ENCODE peak calls at places on chromosomes 7 and 10, in ten cellular contexts. J is GF-D8; T is pancreas; I is activated effector memory CD4-positive, alpha-beta T cell treated with anti-CD3 and anti-CD28 coated beads, Interleukin-2, amount 50 U/mL, for 16 hours; P is amniotic epithelial cell; O is left lung; K is GM20000; A is prostate gland; G is GDM1; C is IMR-90. D is an unnamed sample.
A peak's percentile ranks its signal among the peaks of the same experiment; 100 is the strongest.

GRCh38 chr10:89475137-89475536 is 60.3 kb downstream of the SLC16A12 start:
- DNase-seq in J (no peak), T (no peak), I (no peak), P (no peak), O (no peak), K (no peak), A (no peak), G (no peak), C (no peak), D (no peak)

GRCh38 chr7:91527460-91527859 is 263.2 kb downstream of the FZD1 start:
- DNase-seq in J (no peak), T (no peak), I (no peak), P (no peak), O (no peak), K (no peak), A (no peak), G (no peak), C (no peak), D (no peak)

GRCh38 chr10:843703-844102 is 87.8 kb downstream of the LARP4B start:
- DNase-seq in J (no peak), T (no peak), I (no peak), P (no peak), O (no peak), K (no peak), A (no peak), G (no peak), C (no peak), D (no peak)

GRCh38 chr7:77651544-77652162 is 44.6 kb upstream of the RSBN1L start:
- DNase-seq in J (no peak), T (no peak), I (no peak), P (peak; percentile 28), O (no peak), K (peak; percentile 61), A (no peak), G (no peak), C (peak; percentile 47), D (peak; percentile 47)

GRCh38 chr10:89414146-89414878 is at the start of gene IFIT5:
- DNase-seq in J (no peak), T (peak; percentile 60), I (peak; percentile 87), P (peak; percentile 64), O (peak; percentile 93), K (peak; percentile 83), A (peak; percentile 64), G (peak; percentile 68), C (peak; percentile 67), D (peak; percentile 41)

GRCh38 chr10:78309536-78310237 is 276.0 kb downstream of the RPS24 start:
- DNase-seq in J (no peak), T (no peak), I (no peak), P (no peak), O (no peak), K (no peak), A (peak; percentile 2), G (no peak), C (no peak), D (no peak)

GRCh38 chr7:42186181-42186580 is 50.8 kb downstream of the GLI3 start:
- DNase-seq in J (no peak), T (no peak), I (no peak), P (no peak), O (no peak), K (no peak), A (no peak), G (no peak), C (no peak), D (no peak)

GRCh38 chr10:43816351-43817321 is 168.0 kb upstream of the ZNF32 start:
- DNase-seq in J (peak; percentile 31), T (no peak), I (peak; percentile 87), P (peak; percentile 99), O (no peak), K (peak; percentile 78), A (no peak), G (peak; percentile 67), C (peak; percentile 72), D (peak; percentile 47)

GRCh38 chr10:89837173-89838001 is 136.0 kb downstream of the KIF20B start:
- DNase-seq in J (no peak), T (peak; percentile 21), I (peak; percentile 71), P (peak; percentile 47), O (peak; percentile 85), K (peak; percentile 59), A (peak; percentile 31), G (no peak), C (peak; percentile 8), D (no peak)

GRCh38 chr10:129740532-129741279 is 223.4 kb downstream of the EBF3 start:
- DNase-seq in J (no peak), T (no peak), I (no peak), P (no peak), O (no peak), K (no peak), A (no peak), G (no peak), C (no peak), D (no peak)

GRCh38 chr10:126216221-126216701 is 172.0 kb downstream of the ADAM12 start:
- DNase-seq in J (no peak), T (no peak), I (no peak), P (peak; percentile 84), O (no peak), K (no peak), A (no peak), G (no peak), C (peak; percentile 28), D (no peak)

GRCh38 chr7:143042159-143042820 is 9.9 kb upstream of the OR6V1 start:
- DNase-seq in J (no peak), T (no peak), I (no peak), P (no peak), O (no peak), K (no peak), A (no peak), G (no peak), C (no peak), D (no peak)

GRCh38 chr10:18610517-18610916 is 40.9 kb downstream of the NSUN6 start:
- DNase-seq in J (no peak), T (no peak), I (no peak), P (peak; percentile 91), O (no peak), K (no peak), A (peak; percentile 60), G (no peak), C (peak; percentile 87), D (no peak)

GRCh38 chr7:342681-343216 is 52.8 kb downstream of the FOXL3 start:
- DNase-seq in J (no peak), T (no peak), I (no peak), P (no peak), O (peak; percentile 46), K (no peak), A (no peak), G (no peak), C (no peak), D (no peak)